ENCODE peak calls at places on chromosomes 6 and 20, in four cellular contexts. A is mucosa of descending colon; G is CD4-positive, CD25-positive, alpha-beta regulatory T cell; V is H9. M is an unnamed sample. For H3K9me3, the result is how much of the 10 kb centered on the place peaks cover.

GRCh38 chr20:9374480-9374879 is 139.9 kb upstream of the LAMP5 start:
- DNase-seq in A (no peak), G (no peak), V (no peak), M (peak)

GRCh38 chr20:25058797-25059486 is 1.0 kb upstream of the ACSS1 start:
- DNase-seq in A (peak), G (peak), V (no peak), M (no peak)

GRCh38 chr6:158323561-158323958 is 11.3 kb downstream of the TULP4 start:
- DNase-seq in A (no peak), G (peak), V (no peak), M (no peak)

GRCh38 chr20:25205277-25206062 is 10.0 kb downstream of the ENTPD6 start:
- DNase-seq in A (no peak), G (no peak), V (no peak), M (no peak)

GRCh38 chr6:166605752-166606151 is 19.3 kb upstream of the RAMACL start:
- DNase-seq in A (no peak), G (no peak), V (no peak), M (no peak)

GRCh38 chr20:62143118-62143975 is at the start of the genes PSMA7 and SS18L1:
- DNase-seq in A (peak), G (peak), V (peak), M (peak)

GRCh38 chr6:159726196-159726917 is 949 bp upstream of the WTAP start:
- DNase-seq in A (no peak), G (no peak), V (no peak), M (no peak)

GRCh38 chr6:50658561-50658960 is 54.8 kb upstream of the TFAP2D start:
- DNase-seq in A (no peak), G (no peak), V (no peak), M (no peak)

GRCh38 chr20:46928580-46929132 is 34.0 kb downstream of the EYA2 start:
- DNase-seq in A (no peak), G (no peak), V (no peak), M (no peak)

GRCh38 chr6:92840246-92840930 is 579.0 kb downstream of the EPHA7 start:
- DNase-seq in A (no peak), G (no peak), V (no peak), M (no peak)

GRCh38 chr6:165726290-165726875 is 63.3 kb upstream of the PDE10A start:
- DNase-seq in A (no peak), G (no peak), V (no peak), M (no peak)

GRCh38 chr6:78670802-78671201 is 196.5 kb upstream of the IRAK1BP1 start:
- DNase-seq in A (no peak), G (no peak), V (no peak), M (no peak)

GRCh38 chr6:835476-836160 is 142.7 kb upstream of the EXOC2 start:
- DNase-seq in A (no peak), G (no peak), V (no peak), M (no peak)

GRCh38 chr6:119348308-119349040 is 1.1 kb downstream of the MAN1A1 start:
- DNase-seq in A (peak), G (peak), V (peak), M (peak)

GRCh38 chr6:159844737-159845645 is 44.9 kb downstream of the PNLDC1 start:
- DNase-seq in A (no peak), G (no peak), V (no peak), M (no peak)

GRCh38 chr6:44309092-44309491 is 4.1 kb downstream of the AARS2 start:
- DNase-seq in A (no peak), G (no peak), V (no peak), M (no peak)

GRCh38 chr20:46523696-46524328 is 10.5 kb upstream of the ZNF334 start:
- DNase-seq in A (peak), G (peak), V (no peak), M (peak)

GRCh38 chr6:7392402-7392801 is 2.8 kb downstream of the RIOK1 start:
- DNase-seq in A (no peak), G (no peak), V (no peak), M (no peak)

GRCh38 chr6:130696806-130697205 is 130.4 kb upstream of the SMLR1 start:
- DNase-seq in A (no peak), G (no peak), V (no peak), M (no peak)

GRCh38 chr20:62804632-62805364 is at the start of gene OGFR:
- DNase-seq in A (peak), G (peak), V (peak), M (no peak)

GRCh38 chr20:45987108-45987780 is 15.2 kb upstream of the ZNF335 start:
- DNase-seq in A (peak), G (peak), V (peak), M (peak)

GRCh38 chr20:10673176-10673830 is 496 bp downstream of the JAG1 start:
- DNase-seq in A (peak), G (peak), V (peak), M (no peak)

GRCh38 chr6:105322499-105323231 is 80.2 kb downstream of the PREP start:
- DNase-seq in A (no peak), G (no peak), V (no peak), M (no peak)

GRCh38 chr20:47586648-47587306 is 85.1 kb downstream of the NCOA3 start:
- DNase-seq in A (no peak), G (no peak), V (no peak), M (peak)

GRCh38 chr6:32635526-32636123 is 1.6 kb upstream of the HLA-DQA1 start:
- DNase-seq in A (no peak), G (no peak), V (no peak), M (no peak)

GRCh38 chr6:36029464-36029863 is 1.9 kb downstream of the MAPK14 start:
- DNase-seq in A (no peak), G (no peak), V (no peak), M (no peak)

GRCh38 chr6:17928514-17929430 is 58.7 kb downstream of the KIF13A start:
- DNase-seq in A (no peak), G (no peak), V (no peak), M (no peak)

GRCh38 chr20:44033344-44033743 is 118.7 kb downstream of the TOX2 start:
- DNase-seq in A (no peak), G (no peak), V (no peak), M (no peak)

GRCh38 chr6:150409576-150410066 is 40.8 kb downstream of the IYD start:
- DNase-seq in A (peak), G (no peak), V (no peak), M (peak)

DNA sequence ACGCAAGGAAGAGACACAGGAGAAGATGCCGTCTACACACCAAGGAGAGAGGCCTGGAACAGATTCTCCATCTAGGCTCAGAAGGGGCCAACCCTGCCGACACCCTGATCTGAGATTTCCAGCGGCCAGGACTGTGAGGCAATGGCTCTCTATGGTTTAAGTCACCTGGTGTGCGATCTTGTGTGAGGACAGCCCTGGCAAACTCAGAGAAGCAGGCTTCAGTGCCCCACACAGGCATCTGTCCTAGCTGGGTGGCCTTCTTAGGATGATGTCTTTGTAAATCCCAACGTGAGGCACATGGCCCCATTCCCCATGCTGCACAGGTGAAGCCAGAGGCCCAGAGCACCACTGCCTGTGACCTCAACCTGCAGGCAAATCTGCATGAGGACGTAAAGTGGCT is 87.6 kb upstream of the FRMD1 start:
- DNase-seq in A (no peak), G (no peak), V (peak), M (no peak)
- H3K9me3 ChIP-seq in A (under half), G (under half), V (under half), M (under half)

GRCh38 chr6:167682546-167683027 is 144.1 kb upstream of the AFDN start:
- DNase-seq in A (no peak), G (no peak), V (no peak), M (no peak)
- H3K9me3 ChIP-seq in A (under half), G (under half), V (under half), M (under half)

GRCh38 chr20:7650481-7650880 is 289.8 kb downstream of the HAO1 start:
- DNase-seq in A (no peak), G (no peak), V (no peak), M (no peak)
- H3K9me3 ChIP-seq in A (under half), G (under half), V (under half), M (under half)

GRCh38 chr20:15611579-15611978 is 961.7 kb downstream of the KIF16B start:
- DNase-seq in A (no peak), G (no peak), V (no peak), M (no peak)
- H3K9me3 ChIP-seq in A (under half), G (under half), V (under half), M (under half)

DNA sequence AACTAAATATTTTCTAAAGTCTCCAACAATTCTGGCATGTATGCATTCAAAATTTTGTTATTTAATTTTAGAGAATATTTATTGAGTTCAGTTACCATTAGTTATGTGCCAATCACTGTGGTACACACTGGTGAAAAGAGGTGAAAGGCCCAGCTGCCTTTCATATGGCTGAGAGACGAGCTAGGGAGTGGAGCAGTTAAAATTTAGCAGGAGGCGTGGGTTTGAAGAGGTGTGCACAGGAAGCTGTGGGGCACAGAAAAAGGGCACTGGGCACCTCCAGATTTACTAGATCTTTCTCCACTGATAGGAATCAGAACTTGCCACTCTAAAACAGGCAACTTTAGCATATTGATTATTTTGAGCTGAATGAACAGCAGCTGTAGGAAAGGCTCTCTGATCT is 347.1 kb downstream of the CD83 start:
- DNase-seq in A (no peak), G (no peak), V (no peak), M (no peak)
- H3K9me3 ChIP-seq in A (under half), G (under half), V (under half), M (under half)

GRCh38 chr6:48691420-48691819 is 580.4 kb upstream of the PTCHD4 start:
- DNase-seq in A (no peak), G (no peak), V (no peak), M (no peak)
- H3K9me3 ChIP-seq in A (under half), G (under half), V (under half), M (under half)

DNA sequence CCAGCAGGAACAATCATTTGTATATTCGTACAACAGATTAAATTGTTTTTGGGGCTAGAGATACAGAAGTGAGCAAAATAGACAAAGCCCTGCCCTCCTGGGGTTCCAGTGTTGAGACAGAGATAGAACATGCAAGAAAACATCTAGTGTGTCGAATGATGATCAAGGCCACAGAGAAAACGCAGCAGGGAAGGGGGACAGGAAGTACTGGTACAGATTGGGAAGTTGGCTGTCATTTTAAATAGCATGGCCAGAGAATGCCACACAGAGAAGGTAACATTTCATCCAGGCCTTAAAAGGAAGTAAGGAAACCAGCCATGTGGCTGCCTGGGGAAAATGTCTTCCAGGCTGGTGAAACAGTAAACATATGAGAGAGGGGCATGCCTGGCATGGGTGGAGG is 202.6 kb upstream of the MYLIP start:
- DNase-seq in A (no peak), G (no peak), V (no peak), M (no peak)
- H3K9me3 ChIP-seq in A (under half), G (under half), V (under half), M (under half)

GRCh38 chr20:59663513-59663890 is 59.2 kb downstream of the PHACTR3 start:
- DNase-seq in A (no peak), G (no peak), V (no peak), M (no peak)
- H3K9me3 ChIP-seq in A (under half), G (under half), V (under half), M (under half)

GRCh38 chr20:31237763-31238162 is 19.7 kb upstream of the DEFB115 start:
- DNase-seq in A (no peak), G (no peak), V (no peak), M (no peak)
- H3K9me3 ChIP-seq in A (half or more), G (half or more), V (half or more), M (under half)

M was measured in HAP-1.